ENCODE peak calls at places on chromosome 13, in four cellular contexts. F is tibial artery, O is heart left ventricle, L is left lung. P is an unnamed sample.

GRCh38 chr13:42396901-42397670 is 125.1 kb downstream of the AKAP11 start:
- DNase-seq in F (no peak), O (no peak), L (no peak), P (no peak)

GRCh38 chr13:19606152-19606551 is 27.3 kb upstream of the MPHOSPH8 start:
- DNase-seq in F (no peak), O (no peak), L (no peak), P (no peak)

GRCh38 chr13:60111726-60112125 is 52.0 kb downstream of the DIAPH3 start:
- DNase-seq in F (no peak), O (no peak), L (no peak), P (no peak)

GRCh38 chr13:43546260-43546659 is 240.5 kb downstream of the ENOX1 start:
- DNase-seq in F (no peak), O (peak; percentile 65), L (no peak), P (no peak)

GRCh38 chr13:51342706-51343105 is 3.2 kb downstream of the SERPINE3 start:
- DNase-seq in F (no peak), O (no peak), L (no peak), P (no peak)

GRCh38 chr13:73218181-73218580 is 159.4 kb downstream of the KLF5 start:
- DNase-seq in F (no peak), O (no peak), L (no peak), P (no peak)

GRCh38 chr13:79710376-79710775 is 229.4 kb downstream of the NDFIP2 start:
- DNase-seq in F (no peak), O (no peak), L (no peak), P (no peak)

GRCh38 chr13:23509781-23510543 is 60.2 kb upstream of the TNFRSF19 start:
- DNase-seq in F (no peak), O (no peak), L (no peak), P (no peak)

GRCh38 chr13:91904597-91904996 is 506.2 kb downstream of the GPC5 start:
- DNase-seq in F (no peak), O (no peak), L (no peak), P (no peak)

GRCh38 chr13:77544365-77544764 is 8.9 kb downstream of the SCEL start:
- DNase-seq in F (peak; percentile 68), O (peak; percentile 63), L (peak; percentile 37), P (peak; percentile 58)

GRCh38 chr13:74132152-74132767 is 1.9 kb downstream of the KLF12 start:
- DNase-seq in F (no peak), O (no peak), L (no peak), P (no peak)

GRCh38 chr13:88800505-88800904 is 1129.3 kb downstream of the SLITRK5 start:
- DNase-seq in F (no peak), O (no peak), L (no peak), P (no peak)

GRCh38 chr13:30735025-30735967 is at the start of gene ALOX5AP:
- DNase-seq in F (no peak), O (no peak), L (peak; percentile 43), P (no peak)
- H3K4me3 ChIP-seq in F (peak within 1 kb of the TSS; percentile 8), O (peak within 1 kb of the TSS; percentile 54), L (peak within 1 kb of the TSS; percentile 50), P (peak within 1 kb of the TSS; percentile 31)

GRCh38 chr13:101594936-101595335 is 142.5 kb downstream of the ITGBL1 start:
- DNase-seq in F (no peak), O (no peak), L (no peak), P (no peak)

DNA sequence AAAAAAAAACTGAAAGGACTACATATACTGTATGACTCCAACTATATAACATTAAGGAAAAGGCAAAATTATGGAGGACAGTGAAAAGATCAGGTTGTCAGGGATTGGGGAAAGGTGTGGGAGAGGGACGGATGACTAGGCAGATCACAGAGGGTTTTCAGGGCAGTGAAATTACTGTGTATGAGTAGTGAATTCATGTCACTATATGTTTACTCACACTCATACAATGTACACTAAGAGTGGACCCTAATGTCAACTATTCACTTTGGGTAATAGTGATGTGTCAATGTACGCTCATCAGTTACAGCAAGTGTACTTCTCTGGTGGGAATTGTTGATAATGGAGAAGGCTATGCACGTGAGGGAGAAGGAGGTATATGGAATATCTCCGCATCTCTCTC is 144.3 kb downstream of the ITGBL1 start:
- DNase-seq in F (no peak), O (no peak), L (no peak), P (no peak)
- H3K4me3 ChIP-seq in F (no peak overlapping the region), O (no peak overlapping the region), L (no peak overlapping the region), P (no peak overlapping the region)

GRCh38 chr13:75661443-75661842 is 25.3 kb downstream of the LMO7 start:
- DNase-seq in F (no peak), O (no peak), L (no peak), P (no peak)

GRCh38 chr13:75650991-75651390 is 14.9 kb downstream of the LMO7 start:
- DNase-seq in F (no peak), O (no peak), L (no peak), P (no peak)

GRCh38 chr13:75660694-75661093 is 24.6 kb downstream of the LMO7 start:
- DNase-seq in F (no peak), O (no peak), L (no peak), P (no peak)

DNA sequence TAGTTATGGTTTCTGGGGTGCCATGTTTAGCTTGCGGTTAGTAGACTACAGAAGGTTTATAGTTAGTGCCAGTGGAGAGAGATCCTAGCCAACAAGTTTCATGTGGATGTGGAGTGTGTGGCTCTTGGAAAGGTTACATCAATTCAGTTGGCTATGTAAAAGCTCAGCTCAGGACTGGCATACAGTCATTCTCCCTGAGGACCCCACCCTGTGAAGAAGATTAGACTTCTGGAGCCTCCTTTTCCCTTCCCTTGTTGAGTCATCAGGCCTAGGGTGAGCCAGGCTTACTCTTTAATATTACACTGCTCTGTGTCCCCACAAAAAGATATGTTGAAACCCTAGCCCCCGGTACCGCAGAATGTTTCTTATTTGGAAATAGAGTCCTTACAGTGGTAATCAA is 20.5 kb downstream of the LMO7 start:
- DNase-seq in F (no peak), O (no peak), L (no peak), P (no peak)
- H3K4me3 ChIP-seq in F (no peak overlapping the region), O (no peak overlapping the region), L (no peak overlapping the region), P (no peak overlapping the region)

GRCh38 chr13:114050536-114051450 is 76.9 kb upstream of the C13orf46 start:
- DNase-seq in F (no peak), O (no peak), L (no peak), P (no peak)
- H3K4me3 ChIP-seq in F (no peak overlapping the region), O (no peak overlapping the region), L (no peak overlapping the region), P (no peak overlapping the region)

GRCh38 chr13:36131931-36132297 is 732 bp upstream of the DCLK1 start:
- DNase-seq in F (peak; percentile 79), O (peak; percentile 69), L (peak; percentile 81), P (peak; percentile 87)

GRCh38 chr13:36130168-36130541 is 1.0 kb downstream of the DCLK1 start:
- DNase-seq in F (no peak), O (no peak), L (no peak), P (no peak)

GRCh38 chr13:36130542-36131214 is 504 bp downstream of the DCLK1 start:
- DNase-seq in F (peak; percentile 68), O (peak; percentile 67), L (peak; percentile 49), P (peak; percentile 64)

GRCh38 chr13:36131215-36131930 is at the start of gene DCLK1:
- DNase-seq in F (peak; percentile 80), O (peak; percentile 81), L (peak; percentile 47), P (peak; percentile 76)

DNA sequence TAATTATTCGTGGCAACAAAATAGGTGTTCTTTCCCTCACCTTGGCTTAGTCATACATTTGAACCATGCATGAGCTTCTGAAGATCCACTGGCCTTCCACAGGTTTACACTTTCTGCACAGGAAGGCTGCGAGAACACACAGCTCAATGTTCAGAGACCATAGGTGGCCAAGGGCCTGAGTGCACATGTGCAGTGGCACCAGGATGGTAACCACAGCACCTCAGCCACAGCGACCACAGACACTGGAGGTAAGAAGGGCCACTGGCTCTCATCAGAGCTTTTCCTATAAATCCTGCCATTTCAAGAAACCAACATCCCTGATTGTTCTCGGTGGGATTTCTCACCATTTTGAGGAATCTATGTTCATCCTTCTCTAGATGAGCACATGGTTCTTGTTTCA is 1.6 kb downstream of the DCLK1 start:
- DNase-seq in F (no peak), O (no peak), L (no peak), P (no peak)
- H3K4me3 ChIP-seq in F (peak overlapping the region; percentile 1), O (peak overlapping the region; percentile 54), L (no peak overlapping the region), P (peak overlapping the region; percentile 60)

GRCh38 chr13:66563076-66563475 is 667.1 kb downstream of the PCDH9 start:
- DNase-seq in F (no peak), O (no peak), L (no peak), P (no peak)
- H3K4me3 ChIP-seq in F (no peak overlapping the region), O (no peak overlapping the region), L (no peak overlapping the region), P (no peak overlapping the region)

DNA sequence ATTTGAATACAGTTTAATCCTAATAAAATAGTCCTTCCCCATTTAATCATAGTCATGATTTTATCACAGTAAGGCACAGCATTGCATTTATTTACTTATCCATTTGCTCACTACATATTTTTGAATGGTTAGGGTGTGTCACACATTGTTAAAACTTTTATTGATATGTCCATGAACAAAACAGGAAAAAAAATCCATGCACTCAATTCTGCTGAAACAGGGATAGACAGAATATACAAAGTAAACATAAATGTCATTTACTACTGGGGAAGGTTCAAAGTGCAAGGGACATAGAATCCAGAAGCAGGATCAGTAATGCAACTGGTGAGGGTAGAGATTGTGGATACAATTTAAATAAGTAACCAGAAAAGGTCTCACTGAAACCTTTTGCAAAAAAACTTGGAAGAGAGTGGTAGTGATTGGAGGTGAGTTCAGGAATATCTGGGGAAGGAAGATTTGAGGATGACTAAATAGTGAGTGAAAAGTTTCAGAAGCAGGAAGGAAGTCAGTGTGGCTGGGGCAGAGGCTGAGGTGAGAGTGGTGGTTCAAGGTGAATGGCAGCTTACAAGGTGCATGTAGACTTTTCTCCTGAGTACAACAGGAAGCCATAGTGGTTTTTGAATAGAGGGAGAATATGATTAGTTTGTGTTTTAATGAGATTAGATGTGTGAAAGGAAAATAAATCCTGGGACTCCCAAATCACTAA is 387.2 kb upstream of the ATXN8OS start:
- DNase-seq in F (no peak), O (no peak), L (no peak), P (no peak)
- H3K4me3 ChIP-seq in F (no peak overlapping the region), O (no peak overlapping the region), L (no peak overlapping the region), P (no peak overlapping the region)

GRCh38 chr13:75219479-75220237 is 262.3 kb downstream of the TBC1D4 start:
- DNase-seq in F (peak; percentile 83), O (peak; percentile 92), L (peak; percentile 71), P (peak; percentile 87)
- H3K4me3 ChIP-seq in F (peak overlapping the region; percentile 3), O (peak overlapping the region; percentile 19), L (no peak overlapping the region), P (peak overlapping the region; percentile 56)

GRCh38 chr13:100298691-100299090 is 209.8 kb downstream of the PCCA start:
- DNase-seq in F (no peak), O (no peak), L (no peak), P (no peak)
- H3K4me3 ChIP-seq in F (no peak overlapping the region), O (no peak overlapping the region), L (no peak overlapping the region), P (no peak overlapping the region)